ENCODE peak calls at places on chromosomes 6 and 20, in five cellular contexts. X, B, V, H and A are unnamed samples.

GRCh38 chr6:25590986-25591385 is 61.0 kb upstream of the SCGN start:
- DNase-seq in X (no peak), V (no peak), B (peak; percentile 54), H (no peak), A (no peak)

GRCh38 chr6:8277769-8278168 is 157.6 kb downstream of the SLC35B3 start:
- DNase-seq in H (no peak), X (no peak), B (no peak), V (no peak), A (no peak)

GRCh38 chr6:167589615-167589940 is 237.1 kb upstream of the AFDN start:
- DNase-seq in V (no peak), B (no peak), X (no peak), H (no peak), A (no peak)

GRCh38 chr20:60000271-60001026 is 42.2 kb downstream of the CDH26 start:
- DNase-seq in X (no peak), B (no peak), H (no peak), V (no peak), A (no peak)

GRCh38 chr6:157240059-157240959 is 83.0 kb downstream of the TMEM242 start:
- DNase-seq in X (peak; percentile 74), B (peak; percentile 55), V (no peak), H (no peak), A (peak; percentile 78)

GRCh38 chr6:81878479-81878878 is 126.0 kb upstream of the TENT5A start:
- DNase-seq in V (no peak), B (no peak), X (no peak), H (no peak), A (no peak)

GRCh38 chr6:854405-855073 is 161.6 kb upstream of the EXOC2 start:
- DNase-seq in B (no peak), V (no peak), H (no peak), X (no peak), A (no peak)

GRCh38 chr6:135281227-135281626 is 100.1 kb downstream of the MYB start:
- DNase-seq in X (peak; percentile 43), V (no peak), H (no peak), B (no peak), A (peak; percentile 9)

GRCh38 chr20:63220696-63221399 is 4.9 kb upstream of the YTHDF1 start:
- DNase-seq in V (no peak), H (no peak), B (no peak), X (no peak), A (no peak)

GRCh38 chr6:158960046-158960445 is 40.0 kb downstream of the RSPH3 start:
- DNase-seq in B (no peak), H (no peak), V (no peak), X (no peak), A (no peak)

GRCh38 chr6:5905431-5906339 is 101.0 kb downstream of the NRN1 start:
- DNase-seq in B (peak; percentile 40), V (peak; percentile 73), H (no peak), X (peak; percentile 88), A (peak; percentile 89)

GRCh38 chr6:2503816-2504494 is 246.8 kb downstream of the MYLK4 start:
- DNase-seq in V (no peak), B (no peak), X (no peak), H (no peak), A (no peak)

GRCh38 chr20:53828673-53829085 is 235.0 kb upstream of the ZNF217 start:
- DNase-seq in B (peak; percentile 12), H (no peak), V (peak; percentile 39), X (no peak), A (no peak)

GRCh38 chr20:22825076-22825475 is 210.0 kb upstream of the SSTR4 start:
- DNase-seq in V (no peak), B (no peak), H (no peak), X (no peak), A (no peak)

GRCh38 chr20:46894579-46894958 is at the start of gene EYA2:
- DNase-seq in X (no peak), H (no peak), V (no peak), B (no peak), A (no peak)

GRCh38 chr20:23074052-23074451 is 12.1 kb downstream of the CD93 start:
- DNase-seq in B (no peak), V (no peak), X (no peak), H (no peak), A (no peak)

GRCh38 chr6:32113386-32114352 is 4.5 kb upstream of the TNXB start:
- DNase-seq in X (peak; percentile 77), V (peak; percentile 84), H (no peak), B (peak; percentile 62), A (peak; percentile 66)

GRCh38 chr6:43831211-43831610 is 61.2 kb downstream of the VEGFA start:
- DNase-seq in V (no peak), B (no peak), X (no peak), H (no peak), A (no peak)

GRCh38 chr6:105781248-105781647 is 304.9 kb upstream of the PRDM1 start:
- DNase-seq in H (no peak), X (no peak), B (no peak), V (no peak), A (peak; percentile 37)

GRCh38 chr20:53896647-53897046 is 173.7 kb downstream of the BCAS1 start:
- DNase-seq in V (no peak), H (no peak), B (no peak), X (no peak), A (no peak)

GRCh38 chr6:3290501-3291211 is 31.9 kb downstream of the PSMG4 start:
- DNase-seq in V (no peak), X (no peak), H (no peak), B (no peak), A (no peak)

GRCh38 chr20:64109390-64109747 is 2.0 kb upstream of the NPBWR2 start:
- DNase-seq in H (no peak), B (peak; percentile 2), V (peak; percentile 15), X (no peak), A (peak; percentile 1)

GRCh38 chr6:82893889-82894652 is 171.6 kb downstream of the UBE3D start:
- DNase-seq in V (no peak), H (no peak), X (no peak), B (no peak), A (no peak)

GRCh38 chr20:4272225-4272624 is 256.9 kb upstream of the RNF24 start:
- DNase-seq in H (no peak), X (no peak), B (no peak), V (no peak), A (no peak)

GRCh38 chr6:139627091-139627490 is 252.6 kb upstream of the CITED2 start:
- DNase-seq in V (no peak), B (no peak), X (no peak), H (peak; percentile 50), A (no peak)

GRCh38 chr6:120493483-120493882 is 840.8 kb downstream of the TBC1D32 start:
- DNase-seq in B (no peak), X (no peak), H (no peak), V (no peak), A (no peak)

GRCh38 chr6:145587342-145587741 is 148.0 kb downstream of the EPM2A start:
- DNase-seq in H (no peak), B (no peak), V (no peak), X (no peak), A (no peak)

GRCh38 chr6:83792846-83793245 is 60.3 kb upstream of the RIPPLY2 start:
- DNase-seq in H (no peak), V (no peak), X (no peak), B (no peak), A (no peak)

GRCh38 chr6:156395276-156395675 is 381.9 kb upstream of the ARID1B start:
- DNase-seq in H (no peak), V (no peak), B (no peak), X (peak; percentile 53), A (no peak)

GRCh38 chr6:132192646-132193045 is 208.6 kb downstream of the MOXD1 start:
- DNase-seq in B (no peak), V (no peak), H (no peak), X (no peak), A (no peak)

GRCh38 chr20:45340951-45341350 is 7.3 kb downstream of the SDC4 start:
- DNase-seq in X (no peak), V (no peak), B (no peak), H (no peak), A (no peak)

GRCh38 chr6:125780540-125781306 is 10.0 kb upstream of the NCOA7 start:
- DNase-seq in V (peak; percentile 59), H (no peak), B (peak; percentile 63), X (peak; percentile 40), A (peak; percentile 61)
- TF ChIP-seq POLR2A in V (peak; percentile 18), H (peak; percentile 24), B (peak; percentile 85), X (no peak), A (peak; percentile 81)

GRCh38 chr6:108726726-108727339 is 121.4 kb upstream of the ARMC2 start:
- DNase-seq in B (no peak), V (no peak), H (no peak), X (no peak), A (no peak)

GRCh38 chr6:108727966-108728730 is 120.1 kb upstream of the ARMC2 start:
- DNase-seq in B (no peak), X (no peak), V (no peak), H (no peak), A (no peak)

GRCh38 chr6:108730556-108731228 is 117.5 kb upstream of the ARMC2 start:
- DNase-seq in V (no peak), B (no peak), H (no peak), X (no peak), A (no peak)

GRCh38 chr6:108731229-108731565 is 117.0 kb upstream of the ARMC2 start:
- DNase-seq in H (no peak), X (no peak), B (no peak), V (no peak), A (no peak)

GRCh38 chr6:108728826-108729225 is 119.4 kb upstream of the ARMC2 start:
- DNase-seq in B (no peak), V (no peak), H (no peak), X (no peak), A (no peak)
- TF ChIP-seq CTCF in B (no peak), V (no peak), H (peak; percentile 22), X (no peak), A (no peak)

GRCh38 chr20:58888521-58889333 is 36.2 kb downstream of the GNAS start:
- DNase-seq in B (peak; percentile 83), X (peak; percentile 75), H (no peak), V (peak; percentile 86), A (peak; percentile 74)
- TF ChIP-seq POLR2A in B (peak; percentile 91), X (peak; percentile 70), H (peak; percentile 98), V (peak; percentile 96), A (peak; percentile 97)

GRCh38 chr20:50567860-50568548 is 57.8 kb downstream of the PTPN1 start:
- DNase-seq in X (no peak), B (no peak), H (no peak), V (no peak), A (no peak)

GRCh38 chr20:50568549-50568942 is 58.4 kb downstream of the PTPN1 start:
- DNase-seq in X (no peak), B (no peak), H (no peak), V (no peak), A (no peak)

GRCh38 chr20:50571466-50571865 is 61.3 kb downstream of the PTPN1 start:
- DNase-seq in X (no peak), V (no peak), B (no peak), H (no peak), A (no peak)

GRCh38 chr20:50572922-50573777 is 63.0 kb downstream of the PTPN1 start:
- DNase-seq in B (no peak), V (no peak), X (no peak), H (no peak), A (peak; percentile 92)

GRCh38 chr20:50569864-50570836 is 60.0 kb downstream of the PTPN1 start:
- DNase-seq in B (no peak), V (no peak), X (no peak), H (no peak), A (peak; percentile 55)
- TF ChIP-seq CTCF in B (no peak), V (peak; percentile 19), X (no peak), H (peak; percentile 67), A (peak; percentile 34)

GRCh38 chr6:37257634-37258404 is at the start of the genes TBC1D22B and TMEM217:
- DNase-seq in V (peak; percentile 97), H (peak; percentile 94), X (peak; percentile 95), B (peak; percentile 99), A (peak; percentile 97)
- TF ChIP-seq POLR2A in V (peak; percentile 62), H (peak; percentile 31), X (no peak), B (peak; percentile 94), A (peak; percentile 80)